ENCODE peak calls at places on chromosomes 16 and 17, in eight cellular contexts. One of them, this sample, is unnamed. For H3K4me1 and H3K36me3, the result is how much of the 10 kb centered on the place peaks cover.

GRCh38 chr16:31754998-31755615 is 118.5 kb upstream of the ZNF267 start:
- DNase-seq in H1: no peak
- DNase-seq in left ventricle myocardium inferior: no peak
- DNase-seq in kidney: no peak
- DNase-seq in testis: no peak
- DNase-seq in IMR-90: no peak
- DNase-seq in keratinocyte: no peak
- DNase-seq in CD8-positive, alpha-beta T cell: no peak
- DNase-seq in this sample: no peak

GRCh38 chr17:66306413-66306812 is 4.0 kb downstream of the PRKCA start:
- DNase-seq in CD8-positive, alpha-beta T cell: no peak
- DNase-seq in kidney: no peak
- DNase-seq in testis: no peak
- DNase-seq in H1: no peak
- DNase-seq in IMR-90: peak
- DNase-seq in left ventricle myocardium inferior: no peak
- DNase-seq in keratinocyte: no peak
- DNase-seq in this sample: peak

GRCh38 chr16:71912483-71912882 is 17.2 kb downstream of the IST1 start:
- DNase-seq in CD8-positive, alpha-beta T cell: no peak
- DNase-seq in H1: no peak
- DNase-seq in IMR-90: no peak
- DNase-seq in keratinocyte: no peak
- DNase-seq in testis: no peak
- DNase-seq in left ventricle myocardium inferior: no peak
- DNase-seq in kidney: no peak
- DNase-seq in this sample: no peak

GRCh38 chr16:57045694-57046381 is 46.5 kb upstream of the CPNE2 start:
- DNase-seq in kidney: peak
- DNase-seq in keratinocyte: no peak
- DNase-seq in testis: peak
- DNase-seq in CD8-positive, alpha-beta T cell: no peak
- DNase-seq in H1: peak
- DNase-seq in left ventricle myocardium inferior: peak
- DNase-seq in IMR-90: peak
- DNase-seq in this sample: peak

GRCh38 chr17:36600936-36601302 is 464 bp upstream of the MRM1 start:
- DNase-seq in kidney: no peak
- DNase-seq in keratinocyte: no peak
- DNase-seq in IMR-90: no peak
- DNase-seq in CD8-positive, alpha-beta T cell: no peak
- DNase-seq in testis: peak
- DNase-seq in left ventricle myocardium inferior: no peak
- DNase-seq in H1: no peak
- DNase-seq in this sample: no peak

GRCh38 chr16:78259883-78260282 is 160.4 kb downstream of the WWOX start:
- DNase-seq in testis: no peak
- DNase-seq in CD8-positive, alpha-beta T cell: no peak
- DNase-seq in left ventricle myocardium inferior: no peak
- DNase-seq in H1: no peak
- DNase-seq in IMR-90: no peak
- DNase-seq in keratinocyte: no peak
- DNase-seq in kidney: no peak
- DNase-seq in this sample: no peak

GRCh38 chr17:30314474-30314873 is 19.4 kb downstream of the TMIGD1 start:
- DNase-seq in keratinocyte: no peak
- DNase-seq in IMR-90: no peak
- DNase-seq in kidney: no peak
- DNase-seq in H1: no peak
- DNase-seq in CD8-positive, alpha-beta T cell: no peak
- DNase-seq in left ventricle myocardium inferior: no peak
- DNase-seq in testis: no peak
- DNase-seq in this sample: no peak

GRCh38 chr16:2719328-2720062 is 529 bp downstream of the PRSS27 start:
- DNase-seq in testis: no peak
- DNase-seq in keratinocyte: no peak
- DNase-seq in CD8-positive, alpha-beta T cell: no peak
- DNase-seq in H1: no peak
- DNase-seq in IMR-90: no peak
- DNase-seq in kidney: peak
- DNase-seq in left ventricle myocardium inferior: peak
- DNase-seq in this sample: peak

GRCh38 chr16:60815033-60815432 is 1221.2 kb downstream of the CDH8 start:
- DNase-seq in IMR-90: no peak
- DNase-seq in H1: no peak
- DNase-seq in testis: no peak
- DNase-seq in kidney: no peak
- DNase-seq in keratinocyte: no peak
- DNase-seq in left ventricle myocardium inferior: no peak
- DNase-seq in CD8-positive, alpha-beta T cell: no peak
- DNase-seq in this sample: no peak

GRCh38 chr17:28684963-28685362 is 23.0 kb downstream of the SUPT6H start:
- DNase-seq in H1: no peak
- DNase-seq in keratinocyte: no peak
- DNase-seq in IMR-90: peak
- DNase-seq in kidney: peak
- DNase-seq in testis: peak
- DNase-seq in CD8-positive, alpha-beta T cell: no peak
- DNase-seq in left ventricle myocardium inferior: no peak
- DNase-seq in this sample: no peak

GRCh38 chr17:77471984-77472836 is 331.4 kb downstream of the SEC14L1 start:
- DNase-seq in H1: no peak
- DNase-seq in testis: peak
- DNase-seq in keratinocyte: no peak
- DNase-seq in kidney: peak
- DNase-seq in left ventricle myocardium inferior: no peak
- DNase-seq in IMR-90: peak
- DNase-seq in CD8-positive, alpha-beta T cell: no peak
- DNase-seq in this sample: peak

GRCh38 chr16:79409970-79410369 is 190.6 kb downstream of the MAF start:
- DNase-seq in keratinocyte: no peak
- DNase-seq in H1: no peak
- DNase-seq in CD8-positive, alpha-beta T cell: no peak
- DNase-seq in testis: no peak
- DNase-seq in IMR-90: no peak
- DNase-seq in left ventricle myocardium inferior: no peak
- DNase-seq in kidney: no peak
- DNase-seq in this sample: no peak

GRCh38 chr17:7136266-7136877 is 21.8 kb upstream of the ASGR2 start:
- DNase-seq in left ventricle myocardium inferior: peak
- DNase-seq in H1: peak
- DNase-seq in kidney: peak
- DNase-seq in CD8-positive, alpha-beta T cell: peak
- DNase-seq in IMR-90: peak
- DNase-seq in testis: peak
- DNase-seq in keratinocyte: peak
- DNase-seq in this sample: peak

GRCh38 chr17:16287563-16288027 is 65.7 kb downstream of the CENPV start:
- DNase-seq in CD8-positive, alpha-beta T cell: no peak
- DNase-seq in keratinocyte: no peak
- DNase-seq in IMR-90: peak
- DNase-seq in kidney: no peak
- DNase-seq in testis: no peak
- DNase-seq in H1: no peak
- DNase-seq in left ventricle myocardium inferior: no peak
- DNase-seq in this sample: peak

GRCh38 chr17:72984145-72984924 is 108.2 kb downstream of the SLC39A11 start:
- DNase-seq in CD8-positive, alpha-beta T cell: no peak
- DNase-seq in kidney: no peak
- DNase-seq in keratinocyte: no peak
- DNase-seq in testis: no peak
- DNase-seq in IMR-90: peak
- DNase-seq in left ventricle myocardium inferior: no peak
- DNase-seq in H1: no peak
- DNase-seq in this sample: peak

GRCh38 chr17:39071573-39071972 is 79.9 kb downstream of the PLXDC1 start:
- DNase-seq in keratinocyte: no peak
- DNase-seq in CD8-positive, alpha-beta T cell: no peak
- DNase-seq in IMR-90: no peak
- DNase-seq in testis: no peak
- DNase-seq in left ventricle myocardium inferior: no peak
- DNase-seq in kidney: no peak
- DNase-seq in H1: no peak
- DNase-seq in this sample: no peak

GRCh38 chr17:42361781-42362186 is 26.5 kb downstream of the STAT3 start:
- DNase-seq in IMR-90: no peak
- DNase-seq in kidney: no peak
- DNase-seq in keratinocyte: no peak
- DNase-seq in testis: no peak
- DNase-seq in left ventricle myocardium inferior: no peak
- DNase-seq in CD8-positive, alpha-beta T cell: no peak
- DNase-seq in H1: no peak
- DNase-seq in this sample: no peak

GRCh38 chr17:80817321-80817845 is 174.3 kb upstream of the CHMP6 start:
- DNase-seq in testis: no peak
- DNase-seq in keratinocyte: no peak
- DNase-seq in kidney: peak
- DNase-seq in left ventricle myocardium inferior: no peak
- DNase-seq in H1: no peak
- DNase-seq in IMR-90: no peak
- DNase-seq in CD8-positive, alpha-beta T cell: no peak
- DNase-seq in this sample: no peak

GRCh38 chr16:2044541-2044940 is 3.1 kb downstream of the NTHL1 start:
- DNase-seq in keratinocyte: no peak
- DNase-seq in IMR-90: no peak
- DNase-seq in H1: no peak
- DNase-seq in testis: no peak
- DNase-seq in left ventricle myocardium inferior: no peak
- DNase-seq in CD8-positive, alpha-beta T cell: no peak
- DNase-seq in kidney: peak
- DNase-seq in this sample: no peak

GRCh38 chr17:68057531-68057952 is 22.0 kb downstream of the KPNA2 start:
- DNase-seq in IMR-90: peak
- DNase-seq in H1: no peak
- DNase-seq in kidney: no peak
- DNase-seq in testis: no peak
- DNase-seq in keratinocyte: no peak
- DNase-seq in CD8-positive, alpha-beta T cell: peak
- DNase-seq in left ventricle myocardium inferior: no peak
- DNase-seq in this sample: peak

GRCh38 chr17:76467366-76467765 is at the start of gene AANAT:
- DNase-seq in kidney: peak
- DNase-seq in testis: no peak
- DNase-seq in CD8-positive, alpha-beta T cell: no peak
- DNase-seq in left ventricle myocardium inferior: no peak
- DNase-seq in IMR-90: no peak
- DNase-seq in keratinocyte: no peak
- DNase-seq in H1: peak
- DNase-seq in this sample: peak

GRCh38 chr16:79509221-79509631 is 91.3 kb downstream of the MAF start:
- DNase-seq in H1: no peak
- DNase-seq in IMR-90: no peak
- DNase-seq in kidney: no peak
- DNase-seq in CD8-positive, alpha-beta T cell: no peak
- DNase-seq in keratinocyte: no peak
- DNase-seq in testis: peak
- DNase-seq in left ventricle myocardium inferior: peak
- DNase-seq in this sample: no peak

DNA sequence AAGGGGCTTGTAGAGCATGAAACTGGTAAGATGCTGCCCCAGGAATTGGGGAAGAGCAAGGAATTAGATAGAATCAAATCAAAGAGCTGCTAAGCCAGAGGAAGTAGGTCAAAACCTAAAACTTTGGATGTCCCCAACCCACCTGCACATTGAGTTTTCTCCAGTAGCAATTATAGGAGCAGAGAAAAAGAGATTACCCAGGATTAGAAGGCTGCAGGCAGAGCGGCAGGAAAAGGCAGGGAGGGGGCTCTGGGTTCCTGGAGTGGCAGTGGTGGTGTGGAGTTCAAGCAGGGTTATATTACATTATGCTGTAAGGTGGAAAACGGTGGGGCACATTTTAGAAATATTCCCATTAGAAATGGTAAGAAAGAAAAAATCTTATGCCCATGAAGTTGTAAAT is 68.3 kb downstream of the KSR1 start:
- DNase-seq in left ventricle myocardium inferior: no peak
- DNase-seq in H1: no peak
- DNase-seq in CD8-positive, alpha-beta T cell: no peak
- DNase-seq in IMR-90: no peak
- DNase-seq in kidney: no peak
- DNase-seq in testis: no peak
- DNase-seq in keratinocyte: no peak
- DNase-seq in this sample: no peak
- H3K4me1 ChIP-seq in left ventricle myocardium inferior: under half
- H3K4me1 ChIP-seq in H1: under half
- H3K4me1 ChIP-seq in CD8-positive, alpha-beta T cell: under half
- H3K4me1 ChIP-seq in IMR-90: under half
- H3K4me1 ChIP-seq in kidney: under half
- H3K4me1 ChIP-seq in testis: under half
- H3K4me1 ChIP-seq in keratinocyte: under half
- H3K4me1 ChIP-seq in this sample: under half

DNA sequence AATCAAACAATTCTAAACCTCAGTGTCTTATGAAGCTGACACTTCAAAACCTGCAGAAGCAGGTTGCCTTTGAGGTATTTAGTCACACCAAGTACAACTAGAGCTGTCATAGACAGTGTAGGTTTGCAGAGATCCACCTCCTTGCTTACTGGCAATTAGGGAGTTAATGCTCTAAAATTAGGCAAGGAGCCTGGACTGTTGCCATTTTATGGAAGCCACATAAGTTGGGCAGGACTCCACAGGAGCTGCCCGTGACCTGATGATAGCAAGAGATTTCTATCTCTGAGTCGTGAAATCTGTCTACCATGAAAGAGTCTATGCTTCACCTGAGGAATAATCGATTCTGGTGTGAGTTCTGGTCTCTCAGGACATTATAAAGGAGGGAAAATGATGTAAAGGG is 8.9 kb downstream of the EME1 start:
- DNase-seq in IMR-90: no peak
- DNase-seq in keratinocyte: no peak
- DNase-seq in kidney: no peak
- DNase-seq in testis: no peak
- DNase-seq in left ventricle myocardium inferior: no peak
- DNase-seq in H1: no peak
- DNase-seq in CD8-positive, alpha-beta T cell: no peak
- DNase-seq in this sample: no peak
- H3K36me3 ChIP-seq in IMR-90: half or more
- H3K36me3 ChIP-seq in keratinocyte: under half
- H3K36me3 ChIP-seq in kidney: under half
- H3K36me3 ChIP-seq in testis: under half
- H3K36me3 ChIP-seq in left ventricle myocardium inferior: half or more
- H3K36me3 ChIP-seq in H1: under half
- H3K36me3 ChIP-seq in CD8-positive, alpha-beta T cell: under half
- H3K36me3 ChIP-seq in this sample: half or more

GRCh38 chr17:4852504-4853075 is 19.4 kb downstream of the MINK1 start:
- DNase-seq in kidney: peak
- DNase-seq in H1: no peak
- DNase-seq in testis: no peak
- DNase-seq in left ventricle myocardium inferior: no peak
- DNase-seq in keratinocyte: no peak
- DNase-seq in IMR-90: peak
- DNase-seq in CD8-positive, alpha-beta T cell: no peak
- DNase-seq in this sample: peak
- H3K4me1 ChIP-seq in kidney: under half
- H3K4me1 ChIP-seq in H1: under half
- H3K4me1 ChIP-seq in testis: under half
- H3K4me1 ChIP-seq in left ventricle myocardium inferior: half or more
- H3K4me1 ChIP-seq in keratinocyte: half or more
- H3K4me1 ChIP-seq in IMR-90: under half
- H3K4me1 ChIP-seq in CD8-positive, alpha-beta T cell: under half
- H3K4me1 ChIP-seq in this sample: under half

GRCh38 chr17:63966646-63967265 is 6.0 kb downstream of the SCN4A start:
- DNase-seq in H1: no peak
- DNase-seq in keratinocyte: no peak
- DNase-seq in CD8-positive, alpha-beta T cell: no peak
- DNase-seq in IMR-90: no peak
- DNase-seq in left ventricle myocardium inferior: no peak
- DNase-seq in testis: no peak
- DNase-seq in kidney: no peak
- DNase-seq in this sample: no peak
- H3K36me3 ChIP-seq in H1: under half
- H3K36me3 ChIP-seq in keratinocyte: under half
- H3K36me3 ChIP-seq in CD8-positive, alpha-beta T cell: under half
- H3K36me3 ChIP-seq in IMR-90: under half
- H3K36me3 ChIP-seq in left ventricle myocardium inferior: under half
- H3K36me3 ChIP-seq in testis: under half
- H3K36me3 ChIP-seq in kidney: under half
- H3K36me3 ChIP-seq in this sample: under half